ENCODE peak calls at places on chromosome 18, in seven cellular contexts. Z, M, B, D, W, I and R are unnamed samples.
A peak's percentile ranks its signal among the peaks of the same experiment; 100 is the strongest.

GRCh38 chr18:77096936-77097886 is 35.4 kb downstream of the MBP start:
- DNase-seq in Z (no peak), M (no peak), B (no peak), D (peak; percentile 89), W (no peak), I (peak; percentile 82), R (no peak)

GRCh38 chr18:51751901-51752300 is 554.4 kb upstream of the MEX3C start:
- DNase-seq in Z (no peak), M (no peak), B (no peak), D (no peak), W (no peak), I (no peak), R (no peak)

GRCh38 chr18:62991959-62992358 is 276.6 kb downstream of the PHLPP1 start:
- DNase-seq in Z (no peak), M (no peak), B (peak; percentile 71), D (no peak), W (no peak), I (no peak), R (peak; percentile 64)

GRCh38 chr18:25399554-25399953 is 47.6 kb upstream of the ZNF521 start:
- DNase-seq in Z (no peak), M (peak; percentile 28), B (peak; percentile 18), D (no peak), W (peak; percentile 54), I (no peak), R (no peak)

GRCh38 chr18:68459968-68460367 is 254.9 kb downstream of the TMX3 start:
- DNase-seq in Z (no peak), M (no peak), B (no peak), D (no peak), W (no peak), I (no peak), R (no peak)

GRCh38 chr18:21998531-21998930 is 170.9 kb upstream of the GATA6 start:
- DNase-seq in Z (no peak), M (no peak), B (no peak), D (peak; percentile 26), W (no peak), I (no peak), R (no peak)

GRCh38 chr18:77114564-77115391 is 17.8 kb downstream of the MBP start:
- DNase-seq in Z (no peak), M (peak; percentile 94), B (peak; percentile 87), D (peak; percentile 75), W (peak; percentile 90), I (no peak), R (no peak)

GRCh38 chr18:48034651-48035555 is 104.4 kb upstream of the SMAD2 start:
- DNase-seq in Z (no peak), M (no peak), B (no peak), D (no peak), W (no peak), I (no peak), R (no peak)

GRCh38 chr18:63762518-63762917 is 12.7 kb upstream of the SERPINB7 start:
- DNase-seq in Z (no peak), M (peak; percentile 89), B (no peak), D (no peak), W (no peak), I (no peak), R (no peak)

GRCh38 chr18:43277164-43277600 is at the start of gene SYT4:
- DNase-seq in Z (peak; percentile 69), M (peak; percentile 7), B (peak; percentile 30), D (peak; percentile 96), W (peak; percentile 78), I (peak; percentile 91), R (peak; percentile 66)

GRCh38 chr18:7844418-7844817 is 277.3 kb downstream of the PTPRM start:
- DNase-seq in Z (no peak), M (peak; percentile 42), B (peak; percentile 28), D (no peak), W (no peak), I (no peak), R (no peak)

GRCh38 chr18:48926420-48926857 is 24.3 kb downstream of the SMAD7 start:
- DNase-seq in Z (no peak), M (no peak), B (no peak), D (no peak), W (no peak), I (no peak), R (no peak)

GRCh38 chr18:5678779-5679406 is 135.1 kb upstream of the EPB41L3 start:
- DNase-seq in Z (no peak), M (no peak), B (no peak), D (no peak), W (no peak), I (no peak), R (no peak)

GRCh38 chr18:76522104-76522503 is 27.1 kb upstream of the ZNF516 start:
- DNase-seq in Z (no peak), M (no peak), B (no peak), D (peak; percentile 51), W (no peak), I (peak; percentile 67), R (no peak)

GRCh38 chr18:42548493-42548892 is 567.0 kb downstream of the RIT2 start:
- DNase-seq in Z (no peak), M (no peak), B (no peak), D (no peak), W (no peak), I (no peak), R (no peak)

GRCh38 chr18:55763298-55763697 is 175.3 kb upstream of the TCF4 start:
- DNase-seq in Z (no peak), M (peak; percentile 85), B (no peak), D (no peak), W (peak; percentile 47), I (no peak), R (no peak)

GRCh38 chr18:51621103-51621969 is 423.9 kb upstream of the MEX3C start:
- DNase-seq in Z (peak; percentile 81), M (no peak), B (no peak), D (peak; percentile 77), W (peak; percentile 18), I (peak; percentile 58), R (peak; percentile 33)

GRCh38 chr18:79631761-79632446 is 47.7 kb upstream of the CTDP1 start:
- DNase-seq in Z (no peak), M (no peak), B (no peak), D (no peak), W (no peak), I (no peak), R (no peak)
- H3K4ac ChIP-seq in Z (no peak overlapping the region), M (no peak overlapping the region), B (no peak overlapping the region), D (no peak overlapping the region), W (no peak overlapping the region), I (no peak overlapping the region), R (no peak overlapping the region)

GRCh38 chr18:72935744-72936143 is 68.0 kb upstream of the NETO1 start:
- DNase-seq in Z (no peak), M (no peak), B (no peak), D (peak; percentile 6), W (no peak), I (no peak), R (no peak)

GRCh38 chr18:72942766-72943165 is 75.0 kb upstream of the NETO1 start:
- DNase-seq in Z (no peak), M (no peak), B (no peak), D (no peak), W (no peak), I (no peak), R (no peak)

GRCh38 chr18:72940509-72940908 is 72.7 kb upstream of the NETO1 start:
- DNase-seq in Z (no peak), M (no peak), B (no peak), D (no peak), W (no peak), I (no peak), R (no peak)

GRCh38 chr18:72941001-72941400 is 73.2 kb upstream of the NETO1 start:
- DNase-seq in Z (no peak), M (no peak), B (no peak), D (no peak), W (no peak), I (no peak), R (no peak)
- H3K4ac ChIP-seq in Z (no peak overlapping the region), M (no peak overlapping the region), B (no peak overlapping the region), D (no peak overlapping the region), W (no peak overlapping the region), I (no peak overlapping the region), R (no peak overlapping the region)

GRCh38 chr18:50071393-50071792 is 123.6 kb downstream of the MYO5B start:
- DNase-seq in Z (no peak), M (no peak), B (no peak), D (no peak), W (no peak), I (no peak), R (no peak)

GRCh38 chr18:50074404-50074803 is 120.5 kb downstream of the MYO5B start:
- DNase-seq in Z (no peak), M (no peak), B (no peak), D (no peak), W (no peak), I (no peak), R (no peak)

GRCh38 chr18:50075772-50076171 is 119.2 kb downstream of the MYO5B start:
- DNase-seq in Z (no peak), M (no peak), B (no peak), D (no peak), W (no peak), I (no peak), R (no peak)

GRCh38 chr18:50072146-50072545 is 122.8 kb downstream of the MYO5B start:
- DNase-seq in Z (no peak), M (no peak), B (no peak), D (no peak), W (no peak), I (no peak), R (no peak)

DNA sequence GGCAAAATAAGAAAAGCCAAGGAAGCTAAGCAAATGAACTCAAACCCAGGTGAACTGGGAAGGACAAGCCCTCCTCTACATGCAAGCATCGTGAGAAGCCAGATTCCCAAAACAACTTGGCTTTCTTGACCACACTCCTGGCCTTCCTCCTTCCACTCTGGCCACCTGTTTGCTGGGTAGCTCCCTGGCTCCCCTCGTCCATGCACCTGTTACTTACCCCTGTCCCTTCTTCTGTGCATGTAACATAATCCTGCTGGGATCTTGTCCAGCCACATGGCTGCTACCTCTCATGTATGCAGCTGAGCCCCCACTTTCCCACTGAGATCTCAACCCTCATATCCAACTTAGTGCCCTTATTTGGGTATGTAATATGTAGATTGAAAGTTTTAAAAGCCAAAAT is 121.6 kb downstream of the MYO5B start:
- DNase-seq in Z (no peak), M (no peak), B (no peak), D (no peak), W (no peak), I (no peak), R (no peak)
- H3K4ac ChIP-seq in Z (no peak overlapping the region), M (no peak overlapping the region), B (no peak overlapping the region), D (no peak overlapping the region), W (no peak overlapping the region), I (no peak overlapping the region), R (no peak overlapping the region)

DNA sequence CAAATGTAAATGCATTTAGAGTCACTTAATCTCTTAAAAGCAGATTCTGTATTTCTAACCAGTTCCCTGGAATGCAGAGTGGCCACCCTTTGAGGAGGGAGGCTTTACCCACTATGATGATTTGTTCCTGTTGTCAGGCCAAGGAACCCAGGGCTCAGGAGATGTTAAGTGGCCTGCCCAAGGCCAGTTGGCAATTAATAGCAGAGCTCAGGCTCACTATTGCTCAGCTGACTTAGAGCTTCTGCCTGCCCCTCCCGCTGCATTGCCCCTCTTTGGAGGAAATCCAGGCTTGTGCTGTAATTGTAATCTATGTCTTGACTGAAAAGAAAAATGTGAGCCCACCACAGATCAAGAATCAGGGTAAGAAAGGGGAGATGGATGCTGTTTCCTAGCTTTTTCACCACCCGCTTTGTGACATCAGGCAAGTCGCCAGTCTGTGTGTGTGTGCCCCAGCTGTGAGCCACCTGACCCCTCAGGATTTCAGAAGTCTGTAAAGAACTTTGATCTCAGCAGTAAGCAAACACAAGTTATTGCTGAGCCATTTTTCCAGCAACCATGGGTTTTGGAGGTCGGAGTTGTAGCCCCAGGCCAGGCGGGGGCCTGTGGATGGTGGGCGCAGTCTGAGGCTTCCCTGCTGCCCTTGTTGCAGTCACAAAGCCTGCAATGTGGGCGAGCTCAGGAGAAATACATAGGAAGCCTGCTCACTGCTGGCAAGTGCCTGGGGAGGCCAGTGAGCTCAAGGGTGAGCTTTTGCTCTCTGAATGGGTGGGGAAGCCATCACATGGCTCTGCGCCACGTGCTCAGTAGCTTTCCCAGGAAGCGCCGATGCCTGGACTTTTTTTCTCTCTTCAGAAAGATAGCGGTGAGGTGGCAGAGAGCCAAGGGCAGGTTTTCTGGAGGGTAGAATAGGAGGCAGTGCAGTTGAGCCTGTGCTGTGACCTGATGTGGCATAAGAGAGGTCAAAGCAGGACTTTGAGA is 6.0 kb downstream of the CABLES1 start:
- DNase-seq in Z (no peak), M (no peak), B (no peak), D (no peak), W (peak; percentile 38), I (no peak), R (no peak)
- H3K4ac ChIP-seq in Z (no peak overlapping the region), M (peak overlapping the region; percentile 39), B (no peak overlapping the region), D (no peak overlapping the region), W (peak overlapping the region; percentile 10), I (no peak overlapping the region), R (no peak overlapping the region)